ENCODE peak calls at places on chromosomes 11 and 22, in nine cellular contexts. J is right atrium auricular region, R is psoas muscle, I is LNCaP clone FGC, P is IMR-90, W is B cell, X is endothelial cell, N is GM13976, V is BJ. T is an unnamed sample.

GRCh38 chr11:86934933-86935579 is 20.1 kb downstream of the FZD4 start:
- DNase-seq in N (no peak), I (peak; percentile 91), V (no peak), X (no peak), J (no peak), R (no peak), W (no peak), P (peak; percentile 46), T (no peak)

GRCh38 chr22:21907638-21908522 is 40.4 kb upstream of the MAPK1 start:
- DNase-seq in W (no peak), V (no peak), I (no peak), J (no peak), N (no peak), R (no peak), X (no peak), P (no peak), T (no peak)

GRCh38 chr11:129075757-129076156 is 116.4 kb downstream of the ARHGAP32 start:
- DNase-seq in J (no peak), I (no peak), P (no peak), V (no peak), W (no peak), X (no peak), N (no peak), R (no peak), T (no peak)

GRCh38 chr11:10164621-10165020 is 129.4 kb downstream of the SBF2 start:
- DNase-seq in J (no peak), P (peak; percentile 4), V (no peak), W (no peak), R (no peak), X (no peak), I (no peak), N (no peak), T (no peak)

GRCh38 chr22:36901411-36902142 is 11.9 kb upstream of the CSF2RB start:
- DNase-seq in V (no peak), P (no peak), R (no peak), I (no peak), X (no peak), W (no peak), N (peak; percentile 76), J (no peak), T (peak; percentile 82)

GRCh38 chr11:123597859-123598258 is 56.6 kb downstream of the SCN3B start:
- DNase-seq in J (no peak), P (no peak), V (no peak), R (no peak), X (no peak), N (no peak), W (no peak), I (no peak), T (no peak)

GRCh38 chr11:96228911-96229310 is 114.1 kb downstream of the MAML2 start:
- DNase-seq in X (no peak), P (peak; percentile 64), W (no peak), R (no peak), N (no peak), V (no peak), J (no peak), I (no peak), T (no peak)

GRCh38 chr11:68976563-68976962 is 4.2 kb downstream of the MRGPRD start:
- DNase-seq in X (no peak), I (no peak), N (no peak), J (no peak), R (no peak), W (no peak), V (no peak), P (peak; percentile 7), T (no peak)

GRCh38 chr11:120283124-120283523 is 42.0 kb upstream of the TLCD5 start:
- DNase-seq in R (no peak), V (no peak), I (no peak), N (no peak), J (no peak), W (no peak), X (no peak), P (no peak), T (no peak)

GRCh38 chr22:42338502-42338901 is 68.0 kb upstream of the TCF20 start:
- DNase-seq in R (no peak), W (no peak), J (no peak), N (no peak), V (no peak), I (no peak), P (no peak), X (no peak), T (no peak)

GRCh38 chr11:59418151-59418550 is 8.1 kb downstream of the OR5A2 start:
- DNase-seq in V (no peak), X (no peak), W (no peak), P (no peak), N (no peak), J (no peak), R (no peak), I (no peak), T (no peak)

GRCh38 chr11:86162257-86162656 is 82.3 kb upstream of the EED start:
- DNase-seq in I (no peak), P (peak; percentile 93), W (no peak), J (peak; percentile 74), V (no peak), N (no peak), X (no peak), R (peak; percentile 39), T (no peak)

GRCh38 chr22:42869463-42869862 is 12.4 kb upstream of the ARFGAP3 start:
- DNase-seq in V (no peak), J (no peak), R (no peak), N (no peak), X (no peak), P (no peak), I (no peak), W (no peak), T (no peak)

GRCh38 chr11:3001496-3001895 is 9.4 kb upstream of the NAP1L4 start:
- DNase-seq in R (no peak), N (no peak), W (no peak), V (no peak), X (no peak), P (no peak), J (no peak), I (no peak), T (no peak)

GRCh38 chr11:11865449-11865848 is 23.7 kb downstream of the USP47 start:
- DNase-seq in I (no peak), J (no peak), R (no peak), V (no peak), N (no peak), X (no peak), P (no peak), W (no peak), T (no peak)

GRCh38 chr22:39530692-39531331 is 1.7 kb downstream of the RPS19BP1 start:
- DNase-seq in X (no peak), J (no peak), I (no peak), N (no peak), R (no peak), W (no peak), P (peak; percentile 41), V (no peak), T (no peak)

GRCh38 chr22:41367039-41367679 is 14.6 kb upstream of the TEF start:
- DNase-seq in I (peak; percentile 91), P (peak; percentile 96), J (peak; percentile 94), W (no peak), V (peak; percentile 71), N (peak; percentile 59), X (no peak), R (peak; percentile 98), T (peak; percentile 41)

GRCh38 chr11:114262681-114263509 is 33.3 kb upstream of the NNMT start:
- DNase-seq in W (peak; percentile 61), I (no peak), R (no peak), P (peak; percentile 54), N (no peak), X (peak; percentile 36), V (no peak), J (no peak), T (peak; percentile 34)

GRCh38 chr11:33984682-33985389 is 66.7 kb upstream of the CAPRIN1 start:
- DNase-seq in I (no peak), R (no peak), X (no peak), V (no peak), N (no peak), J (no peak), P (no peak), W (no peak), T (no peak)
- TF ChIP-seq CTCF in I (no peak), R (no peak), X (no peak), V (peak; percentile 30), N (no peak), J (no peak), P (peak; percentile 10), W (peak; percentile 43), T (no peak)

GRCh38 chr11:118430956-118431355 is 5.3 kb upstream of the KMT2A start:
- DNase-seq in N (no peak), R (no peak), J (no peak), V (no peak), W (no peak), I (no peak), P (no peak), X (no peak), T (no peak)
- TF ChIP-seq CTCF in N (no peak), R (no peak), J (no peak), V (no peak), W (no peak), I (no peak), P (no peak), X (no peak), T (no peak)

DNA sequence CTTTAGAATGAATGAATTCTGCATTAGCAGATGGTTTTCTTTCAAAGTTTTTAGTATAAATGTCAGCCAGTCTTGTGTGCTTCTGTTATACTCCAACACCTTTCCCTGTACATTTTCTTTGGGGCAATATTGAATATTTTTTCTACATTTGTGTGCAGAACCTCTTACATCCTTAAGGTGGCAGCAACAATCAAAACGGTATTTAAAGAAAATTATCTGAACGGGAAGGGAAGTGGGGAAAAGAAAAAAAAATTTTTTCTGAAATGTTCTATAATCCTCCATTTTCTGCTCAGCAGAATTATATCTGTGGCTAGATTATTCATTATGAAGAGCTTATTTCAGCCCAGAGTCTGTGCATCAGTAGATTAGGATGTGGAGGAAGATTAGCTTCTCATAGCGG is 347.3 kb upstream of the RAG2 start:
- DNase-seq in R (no peak), J (no peak), W (no peak), N (no peak), V (no peak), X (no peak), I (no peak), P (peak; percentile 23), T (no peak)
- TF ChIP-seq CTCF in R (no peak), J (no peak), W (peak; percentile 21), N (peak; percentile 23), V (peak; percentile 53), X (peak; percentile 54), I (peak; percentile 55), P (peak; percentile 46), T (peak; percentile 39)

GRCh38 chr22:38469306-38469781 is 1.4 kb downstream of the KDELR3 start:
- DNase-seq in R (no peak), W (no peak), I (no peak), V (no peak), P (no peak), X (no peak), N (peak; percentile 39), J (no peak), T (peak; percentile 32)

GRCh38 chr22:38465673-38466490 is 2.0 kb upstream of the KDELR3 start:
- DNase-seq in P (no peak), J (no peak), I (no peak), W (no peak), X (no peak), R (no peak), V (no peak), N (peak; percentile 28), T (no peak)

GRCh38 chr22:38467438-38467903 is 425 bp upstream of the KDELR3 start:
- DNase-seq in W (no peak), I (no peak), N (peak; percentile 51), X (no peak), R (peak; percentile 27), P (no peak), V (no peak), J (no peak), T (no peak)

GRCh38 chr22:38468761-38469305 is 937 bp downstream of the KDELR3 start:
- DNase-seq in J (no peak), X (no peak), V (no peak), R (no peak), W (no peak), P (no peak), I (no peak), N (peak; percentile 36), T (peak; percentile 37)

GRCh38 chr22:38467904-38468760 is at the start of gene KDELR3:
- DNase-seq in R (peak; percentile 75), N (peak; percentile 92), W (no peak), I (no peak), V (no peak), X (peak; percentile 47), J (no peak), P (peak; percentile 71), T (peak; percentile 88)
- TF ChIP-seq CTCF in R (no peak), N (no peak), W (no peak), I (no peak), V (peak; percentile 40), X (peak; percentile 23), J (no peak), P (peak; percentile 3), T (peak; percentile 6)